ENCODE peak calls at places on chromosomes 16 and 17, in eight cellular contexts. R is breast epithelium, Z is GM23338, B is A549, I is BE2C, G is WERI-Rb-1, N is uterus, X is aorta. D is an unnamed sample.

GRCh38 chr17:63433746-63434591 is 12.1 kb downstream of the CYB561 start:
- DNase-seq in X (peak; percentile 88), I (peak; percentile 60), B (no peak), R (no peak), N (peak; percentile 85), Z (no peak), G (no peak), D (no peak)

GRCh38 chr16:85838876-85839585 is 39.5 kb downstream of the COX4I1 start:
- DNase-seq in B (no peak), G (no peak), X (peak; percentile 31), N (no peak), Z (no peak), I (no peak), R (no peak), D (no peak)

GRCh38 chr17:70310251-70310672 is 140.9 kb downstream of the KCNJ2 start:
- DNase-seq in N (no peak), G (no peak), Z (no peak), R (no peak), B (no peak), I (no peak), X (no peak), D (no peak)

GRCh38 chr17:79114455-79115301 is 40.1 kb downstream of the ENGASE start:
- DNase-seq in R (no peak), X (no peak), I (peak; percentile 66), B (no peak), N (peak; percentile 30), Z (no peak), G (peak; percentile 69), D (no peak)

GRCh38 chr16:53434436-53435065 is at the start of gene RBL2:
- DNase-seq in I (peak; percentile 84), N (peak; percentile 85), G (peak; percentile 80), R (peak; percentile 83), B (peak; percentile 16), X (peak; percentile 91), Z (peak; percentile 83), D (no peak)

GRCh38 chr16:24344791-24345190 is 88.7 kb downstream of the CACNG3 start:
- DNase-seq in Z (no peak), I (no peak), R (no peak), X (no peak), B (no peak), G (no peak), N (no peak), D (no peak)

GRCh38 chr16:31714899-31715504 is 158.6 kb upstream of the ZNF267 start:
- DNase-seq in G (no peak), N (no peak), X (no peak), Z (no peak), R (no peak), B (no peak), I (no peak), D (no peak)

GRCh38 chr17:80337195-80337895 is 76.7 kb downstream of the RNF213 start:
- DNase-seq in R (peak; percentile 51), B (no peak), N (no peak), X (no peak), G (no peak), I (no peak), Z (no peak), D (no peak)

GRCh38 chr16:3760518-3760917 is 43.2 kb upstream of the TRAP1 start:
- DNase-seq in I (no peak), R (no peak), G (no peak), N (no peak), Z (no peak), X (no peak), B (no peak), D (no peak)

GRCh38 chr16:50509521-50510341 is 38.5 kb upstream of the NKD1 start:
- DNase-seq in B (no peak), R (no peak), I (peak; percentile 56), G (peak; percentile 56), Z (peak; percentile 85), X (no peak), N (no peak), D (peak; percentile 55)

GRCh38 chr17:5537251-5537650 is 47.1 kb downstream of the NLRP1 start:
- DNase-seq in B (no peak), N (no peak), X (no peak), R (no peak), G (no peak), Z (no peak), I (no peak), D (no peak)

GRCh38 chr16:87295661-87296531 is 21.3 kb downstream of the C16orf95 start:
- DNase-seq in I (no peak), N (no peak), X (no peak), G (no peak), R (no peak), Z (peak; percentile 33), B (no peak), D (no peak)
- H3K4me3 ChIP-seq in I (no peak overlapping the region), N (no peak overlapping the region), X (no peak overlapping the region), G (no peak overlapping the region), R (no peak overlapping the region), Z (no peak overlapping the region), B (no peak overlapping the region), D (no peak overlapping the region)

GRCh38 chr17:21287703-21288449 is 3.4 kb downstream of the MAP2K3 start:
- DNase-seq in I (no peak), Z (no peak), B (peak; percentile 91), R (peak; percentile 95), N (peak; percentile 88), X (peak; percentile 98), G (no peak), D (no peak)
- H3K4me3 ChIP-seq in I (no peak overlapping the region), Z (no peak overlapping the region), B (peak overlapping the region; percentile 78), R (peak overlapping the region; percentile 86), N (no peak overlapping the region), X (no peak overlapping the region), G (no peak overlapping the region), D (no peak overlapping the region)

GRCh38 chr16:77233799-77234502 is 34.7 kb downstream of the SYCE1L start:
- DNase-seq in G (no peak), X (no peak), N (no peak), I (no peak), Z (no peak), B (no peak), R (no peak), D (no peak)

GRCh38 chr16:77238593-77238992 is 39.4 kb downstream of the SYCE1L start:
- DNase-seq in X (no peak), I (no peak), G (no peak), Z (no peak), N (no peak), B (no peak), R (no peak), D (no peak)

GRCh38 chr16:77234611-77235010 is 35.4 kb downstream of the SYCE1L start:
- DNase-seq in G (peak; percentile 78), I (no peak), X (no peak), N (no peak), Z (peak; percentile 69), B (no peak), R (no peak), D (no peak)

GRCh38 chr16:77231047-77231446 is 31.8 kb downstream of the SYCE1L start:
- DNase-seq in G (no peak), B (no peak), X (no peak), Z (no peak), N (no peak), R (no peak), I (no peak), D (no peak)

GRCh38 chr16:77236063-77236511 is 36.9 kb downstream of the SYCE1L start:
- DNase-seq in R (peak; percentile 90), I (peak; percentile 88), N (peak; percentile 88), Z (peak; percentile 93), X (peak; percentile 89), G (peak; percentile 85), B (peak; percentile 60), D (peak; percentile 87)
- H3K4me3 ChIP-seq in R (peak overlapping the region; percentile 46), I (peak overlapping the region; percentile 10), N (no peak overlapping the region), Z (no peak overlapping the region), X (no peak overlapping the region), G (no peak overlapping the region), B (no peak overlapping the region), D (no peak overlapping the region)

GRCh38 chr16:765488-765865 is 4.9 kb downstream of the MSLN start:
- DNase-seq in B (no peak), Z (no peak), R (no peak), G (no peak), X (no peak), N (no peak), I (no peak), D (no peak)

GRCh38 chr16:767743-768235 is 7.3 kb downstream of the MSLN start:
- DNase-seq in N (no peak), X (no peak), G (no peak), R (no peak), Z (no peak), B (no peak), I (no peak), D (no peak)

GRCh38 chr16:764848-765487 is 4.4 kb downstream of the MSLN start:
- DNase-seq in I (peak; percentile 15), N (no peak), B (no peak), R (no peak), Z (no peak), G (no peak), X (no peak), D (no peak)

GRCh38 chr16:766820-767640 is 6.5 kb downstream of the MSLN start:
- DNase-seq in B (no peak), Z (no peak), X (no peak), I (no peak), N (no peak), G (no peak), R (no peak), D (no peak)

DNA sequence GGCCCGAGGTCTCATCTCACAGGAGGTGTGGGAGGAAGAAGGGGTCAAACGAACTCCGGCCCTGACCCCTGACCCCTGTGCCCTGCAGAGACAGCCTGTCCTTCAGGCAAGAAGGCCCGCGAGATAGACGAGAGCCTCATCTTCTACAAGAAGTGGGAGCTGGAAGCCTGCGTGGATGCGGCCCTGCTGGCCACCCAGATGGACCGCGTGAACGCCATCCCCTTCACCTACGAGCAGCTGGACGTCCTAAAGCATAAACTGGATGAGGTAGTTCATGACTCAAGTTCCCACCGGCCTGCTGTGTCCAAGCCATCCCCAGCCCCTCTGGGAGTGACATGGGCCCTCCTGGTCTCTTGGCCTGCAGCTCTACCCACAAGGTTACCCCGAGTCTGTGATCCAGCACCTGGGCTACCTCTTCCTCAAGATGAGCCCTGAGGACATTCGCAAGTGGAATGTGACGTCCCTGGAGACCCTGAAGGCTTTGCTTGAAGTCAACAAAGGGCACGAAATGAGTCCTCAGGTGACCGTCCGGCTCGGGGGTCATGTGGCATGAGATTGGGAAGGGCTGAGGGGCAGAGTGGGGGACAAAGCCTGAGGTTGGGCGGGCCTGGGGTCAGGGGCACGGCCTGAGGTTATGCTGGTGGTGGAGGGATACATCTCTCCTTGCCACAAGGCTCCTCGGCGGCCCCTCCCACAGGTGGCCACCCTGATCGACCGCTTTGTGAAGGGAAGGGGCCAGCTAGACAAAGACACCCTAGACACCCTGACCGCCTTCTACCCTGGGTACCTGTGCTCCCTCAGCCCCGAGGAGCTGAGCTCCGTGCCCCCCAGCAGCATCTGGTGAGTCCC is 5.7 kb downstream of the MSLN start:
- DNase-seq in Z (no peak), B (no peak), I (no peak), R (no peak), N (no peak), G (no peak), X (no peak), D (no peak)
- H3K4me3 ChIP-seq in Z (no peak overlapping the region), B (no peak overlapping the region), I (no peak overlapping the region), R (no peak overlapping the region), N (no peak overlapping the region), G (no peak overlapping the region), X (no peak overlapping the region), D (no peak overlapping the region)

GRCh38 chr16:22816475-22816874 is 2.5 kb downstream of the HS3ST2 start:
- DNase-seq in X (no peak), Z (no peak), G (no peak), B (peak; percentile 15), N (no peak), I (no peak), R (no peak), D (no peak)
- H3K4me3 ChIP-seq in X (no peak overlapping the region), Z (no peak overlapping the region), G (no peak overlapping the region), B (no peak overlapping the region), N (no peak overlapping the region), I (peak overlapping the region; percentile 86), R (no peak overlapping the region), D (no peak overlapping the region)

D was measured in iPS DF 6.9.